ENCODE peak calls at places on chromosome 10, in nine cellular contexts. X is left ventricle myocardium inferior; Y is activated T-cell treated with anti-CD3 and anti-CD28 coated beads, Interleukin-2, amount 50 U/mL, for 72 hours; C is H54; L is amniotic stem cell; G is CD8-positive, alpha-beta T cell; V is LoVo; T is stimulated activated CD4-positive, alpha-beta T cell treated with anti-CD3 and anti-CD28 coated beads, TNF-alpha, amount 100 ng/mL, for 48 hours; Z is posterior cingulate gyrus. Q is an unnamed sample.
A peak's percentile ranks its signal among the peaks of the same experiment; 100 is the strongest.

GRCh38 chr10:29636178-29636577 is 1.4 kb upstream of the SVIL start:
- DNase-seq in X (no peak), Y (no peak), C (no peak), L (no peak), G (no peak), V (no peak), T (no peak), Z (no peak), Q (no peak)

GRCh38 chr10:51074238-51075028 is at the start of gene PRKG1:
- DNase-seq in X (peak; percentile 80), Y (peak; percentile 2), C (peak; percentile 63), L (peak; percentile 53), G (no peak), V (peak; percentile 69), T (no peak), Z (peak; percentile 68), Q (peak; percentile 5)

GRCh38 chr10:66252986-66253385 is 672.9 kb upstream of the LRRTM3 start:
- DNase-seq in X (no peak), Y (no peak), C (no peak), L (no peak), G (no peak), V (no peak), T (no peak), Z (no peak), Q (no peak)

GRCh38 chr10:71893258-71893815 is 42.3 kb upstream of the PSAP start:
- DNase-seq in X (no peak), Y (no peak), C (no peak), L (no peak), G (no peak), V (no peak), T (no peak), Z (no peak), Q (no peak)

GRCh38 chr10:101073631-101074030 is 11.8 kb downstream of the KAZALD1 start:
- DNase-seq in X (no peak), Y (no peak), C (no peak), L (no peak), G (no peak), V (no peak), T (no peak), Z (no peak), Q (no peak)

GRCh38 chr10:28774051-28774995 is 97.0 kb downstream of the BAMBI start:
- DNase-seq in X (no peak), Y (no peak), C (no peak), L (no peak), G (no peak), V (peak; percentile 30), T (no peak), Z (no peak), Q (no peak)

GRCh38 chr10:125449571-125449970 is 233.4 kb downstream of the TEX36 start:
- DNase-seq in X (no peak), Y (no peak), C (no peak), L (no peak), G (no peak), V (no peak), T (no peak), Z (no peak), Q (no peak)

GRCh38 chr10:119296703-119297102 is 89.3 kb downstream of the GRK5 start:
- DNase-seq in X (peak; percentile 77), Y (no peak), C (no peak), L (no peak), G (no peak), V (no peak), T (no peak), Z (no peak), Q (no peak)

GRCh38 chr10:4503076-4503475 is 322.9 kb upstream of the AKR1E2 start:
- DNase-seq in X (no peak), Y (no peak), C (no peak), L (no peak), G (no peak), V (no peak), T (no peak), Z (no peak), Q (no peak)